ENCODE peak calls at places on chromosomes 2 and 18, in nine cellular contexts. Y is neural crest cell, S is PC-9, X is SK-N-SH, H is fibroblast of villous mesenchyme, T is OCI-LY7, A is BJ, J is dorsolateral prefrontal cortex, N is colonic mucosa. U is an unnamed sample.

GRCh38 chr18:33577688-33578370 is at the start of gene ASXL3:
- DNase-seq in T (peak; percentile 23), X (peak; percentile 91), A (no peak), N (peak; percentile 64), H (no peak), S (no peak), Y (peak; percentile 54), J (peak; percentile 50), U (peak; percentile 7)

GRCh38 chr2:32910883-32911598 is 35.7 kb upstream of the LTBP1 start:
- DNase-seq in H (no peak), A (no peak), Y (no peak), J (no peak), S (no peak), X (no peak), T (peak; percentile 95), N (no peak), U (no peak)

GRCh38 chr18:56933472-56933871 is 213.4 kb upstream of the BOD1L2 start:
- DNase-seq in S (no peak), H (no peak), A (no peak), J (no peak), T (no peak), Y (no peak), X (no peak), N (no peak), U (no peak)

GRCh38 chr2:235737840-235738239 is 244.0 kb downstream of the AGAP1 start:
- DNase-seq in H (no peak), N (no peak), S (no peak), Y (no peak), T (no peak), A (no peak), X (no peak), J (no peak), U (no peak)

GRCh38 chr18:766550-766860 is 45.5 kb downstream of the YES1 start:
- DNase-seq in S (no peak), A (no peak), T (no peak), J (no peak), Y (no peak), N (no peak), X (no peak), H (no peak), U (no peak)

GRCh38 chr2:214410128-214410775 is 602 bp upstream of the VWC2L start:
- DNase-seq in A (no peak), N (no peak), S (no peak), T (no peak), Y (no peak), H (no peak), J (no peak), X (peak; percentile 23), U (no peak)

GRCh38 chr18:55878224-55878623 is 290.2 kb upstream of the TCF4 start:
- DNase-seq in X (no peak), S (no peak), A (no peak), J (no peak), Y (no peak), T (no peak), N (no peak), H (no peak), U (no peak)

GRCh38 chr2:232551289-232551688 is 800 bp downstream of the EIF4E2 start:
- DNase-seq in Y (no peak), N (no peak), S (no peak), X (no peak), H (no peak), J (no peak), A (peak; percentile 7), T (peak; percentile 21), U (no peak)

GRCh38 chr2:120596191-120596781 is 139.4 kb upstream of the GLI2 start:
- DNase-seq in Y (no peak), J (no peak), A (no peak), H (no peak), N (no peak), S (no peak), T (no peak), X (peak; percentile 44), U (no peak)

GRCh38 chr2:135570884-135571283 is 39.6 kb downstream of the R3HDM1 start:
- DNase-seq in Y (no peak), J (no peak), X (no peak), S (no peak), N (no peak), A (no peak), H (no peak), T (no peak), U (no peak)

GRCh38 chr18:1222880-1223279 is 318.2 kb downstream of the ADCYAP1 start:
- DNase-seq in X (no peak), N (no peak), T (no peak), A (no peak), S (no peak), Y (no peak), J (no peak), H (no peak), U (no peak)

GRCh38 chr18:35478520-35479435 is 19.0 kb downstream of the INO80C start:
- DNase-seq in A (peak; percentile 4), Y (no peak), H (peak; percentile 80), S (peak; percentile 93), N (peak; percentile 58), X (no peak), J (no peak), T (no peak), U (peak; percentile 35)

GRCh38 chr2:177489719-177490301 is 97.2 kb downstream of the AGPS start:
- DNase-seq in J (no peak), Y (no peak), H (peak; percentile 48), T (peak; percentile 31), N (no peak), X (peak; percentile 58), S (no peak), A (no peak), U (no peak)

GRCh38 chr2:223528036-223528435 is 74.1 kb downstream of the SCG2 start:
- DNase-seq in X (no peak), A (peak; percentile 18), T (no peak), N (no peak), Y (no peak), S (no peak), J (no peak), H (peak; percentile 27), U (no peak)

GRCh38 chr2:30276455-30276911 is 45.1 kb downstream of the LBH start:
- DNase-seq in N (peak; percentile 41), H (peak; percentile 13), Y (no peak), A (no peak), T (no peak), J (no peak), S (no peak), X (no peak), U (no peak)

GRCh38 chr2:17648571-17648970 is 105.0 kb downstream of the SMC6 start:
- DNase-seq in N (peak; percentile 15), H (no peak), A (no peak), X (no peak), Y (no peak), T (no peak), J (no peak), S (no peak), U (no peak)

GRCh38 chr2:119849838-119850565 is 90.3 kb downstream of the PTPN4 start:
- DNase-seq in A (no peak), Y (no peak), X (no peak), J (no peak), T (no peak), N (no peak), S (no peak), H (no peak), U (no peak)

GRCh38 chr2:23656597-23656973 is 270.3 kb downstream of the ATAD2B start:
- DNase-seq in Y (no peak), A (no peak), J (no peak), S (no peak), X (no peak), T (no peak), N (no peak), H (no peak), U (no peak)

GRCh38 chr2:65420712-65421431 is 11.5 kb downstream of the SPRED2 start:
- DNase-seq in S (peak; percentile 64), N (no peak), T (peak; percentile 83), J (no peak), Y (no peak), A (no peak), X (no peak), H (peak; percentile 60), U (no peak)

GRCh38 chr2:467101-467500 is 179.2 kb upstream of the ALKAL2 start:
- DNase-seq in N (no peak), S (no peak), Y (no peak), X (peak; percentile 34), T (no peak), A (no peak), H (no peak), J (no peak), U (no peak)

GRCh38 chr2:102433973-102434654 is 11.2 kb downstream of the IL18RAP start:
- DNase-seq in X (no peak), S (no peak), J (no peak), Y (no peak), A (no peak), N (no peak), H (no peak), T (no peak), U (no peak)

GRCh38 chr2:33806041-33806440 is 206.9 kb upstream of the FAM98A start:
- DNase-seq in N (no peak), A (no peak), J (no peak), H (no peak), T (no peak), X (no peak), S (no peak), Y (no peak), U (no peak)

GRCh38 chr18:32380559-32380958 is 90.1 kb downstream of the GAREM1 start:
- DNase-seq in X (no peak), N (no peak), A (no peak), H (no peak), T (peak; percentile 0), S (no peak), Y (no peak), J (no peak), U (no peak)
- TF ChIP-seq CTCF in X (no peak), N (no peak), A (no peak), H (no peak), T (peak; percentile 38), S (no peak), Y (no peak), J (no peak), U (no peak)

DNA sequence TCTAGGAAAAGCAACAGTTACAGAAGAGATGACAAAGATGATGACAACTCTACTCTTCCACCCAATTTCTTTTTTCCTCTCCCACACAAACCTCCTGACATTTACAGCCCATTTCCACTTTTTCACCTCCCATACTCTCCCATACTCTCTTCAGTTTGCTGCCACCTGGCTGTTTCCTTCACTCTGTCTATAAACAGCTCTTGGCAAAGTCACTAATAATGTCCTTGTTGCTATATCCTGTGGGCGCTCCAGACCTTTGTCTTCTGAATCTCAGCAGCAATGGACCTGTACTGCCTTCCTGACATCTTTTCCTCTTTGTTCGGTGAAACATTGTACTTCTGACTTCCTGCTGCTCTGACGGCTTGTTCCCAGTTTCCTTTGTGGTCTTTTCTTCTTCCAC is 60.7 kb upstream of the CAVIN2 start:
- DNase-seq in S (no peak), T (no peak), N (no peak), H (peak; percentile 6), J (no peak), X (no peak), A (no peak), Y (no peak), U (no peak)
- TF ChIP-seq CTCF in S (no peak), T (no peak), N (no peak), H (peak; percentile 30), J (no peak), X (no peak), A (no peak), Y (no peak), U (no peak)

GRCh38 chr18:44679912-44680270 is 797 bp upstream of the SETBP1 start:
- DNase-seq in S (no peak), N (peak; percentile 66), A (no peak), Y (peak; percentile 35), X (peak; percentile 82), H (peak; percentile 53), T (peak; percentile 52), J (peak; percentile 35), U (no peak)
- TF ChIP-seq CTCF in S (no peak), N (no peak), A (no peak), Y (no peak), X (no peak), H (no peak), T (no peak), J (no peak), U (no peak)

GRCh38 chr2:160278889-160279196 is 78.8 kb upstream of the ITGB6 start:
- DNase-seq in N (no peak), Y (no peak), S (no peak), J (no peak), T (no peak), X (peak; percentile 12), H (peak; percentile 56), A (no peak), U (no peak)
- TF ChIP-seq CTCF in N (peak; percentile 21), Y (peak; percentile 56), S (peak; percentile 34), J (peak; percentile 54), T (peak; percentile 33), X (peak; percentile 62), H (peak; percentile 65), A (peak; percentile 54), U (no peak)